ENCODE peak calls at places on chromosomes 16 and 17, in five cellular contexts. A, S, Z, H and Y are unnamed samples.

GRCh38 chr16:9055661-9056060 is 35.8 kb upstream of the HAPSTR1 start:
- DNase-seq in H (no peak), S (no peak), A (peak), Z (no peak), Y (peak)

GRCh38 chr17:5619088-5619740 is 34.9 kb upstream of the NLRP1 start:
- DNase-seq in H (no peak), Z (no peak), A (no peak), S (no peak), Y (no peak)

GRCh38 chr17:35766903-35767510 is 6.3 kb downstream of the C17orf50 start:
- DNase-seq in Z (no peak), H (no peak), A (no peak), S (peak), Y (peak)

GRCh38 chr16:10622036-10622921 is 41.9 kb upstream of the EMP2 start:
- DNase-seq in A (no peak), Z (peak), H (no peak), S (no peak), Y (no peak)

GRCh38 chr16:71870818-71871217 is 13.2 kb downstream of the ZNF821 start:
- DNase-seq in Z (no peak), H (no peak), A (no peak), S (no peak), Y (no peak)

GRCh38 chr16:89442990-89443726 is 47.2 kb downstream of the ANKRD11 start:
- DNase-seq in S (peak), Z (peak), H (peak), A (peak), Y (peak)

GRCh38 chr16:27773344-27773743 is 223.4 kb downstream of the KATNIP start:
- DNase-seq in S (no peak), H (no peak), Z (no peak), A (no peak), Y (no peak)

GRCh38 chr16:85376292-85377095 is 236.6 kb upstream of the GSE1 start:
- DNase-seq in Z (no peak), H (no peak), A (peak), S (no peak), Y (no peak)

GRCh38 chr16:77273815-77274214 is 74.6 kb downstream of the SYCE1L start:
- DNase-seq in S (no peak), A (peak), H (peak), Z (no peak), Y (peak)

GRCh38 chr17:80105762-80106161 is 4.4 kb downstream of the GAA start:
- DNase-seq in A (no peak), S (no peak), H (no peak), Z (no peak), Y (peak)

GRCh38 chr16:10256855-10257641 is 74.8 kb upstream of the GRIN2A start:
- DNase-seq in A (peak), Z (no peak), H (peak), S (peak), Y (peak)

GRCh38 chr16:8720080-8720966 is 45.9 kb downstream of the ABAT start:
- DNase-seq in H (peak), A (peak), Z (no peak), S (no peak), Y (peak)

GRCh38 chr16:47359478-47359877 is 101.4 kb downstream of the ITFG1 start:
- DNase-seq in S (no peak), H (no peak), Z (no peak), A (no peak), Y (peak)

GRCh38 chr17:27244481-27245223 is 49.3 kb upstream of the WSB1 start:
- DNase-seq in A (peak), Z (peak), S (peak), H (peak), Y (peak)

GRCh38 chr16:83470406-83470805 is 337.4 kb upstream of the HSBP1 start:
- DNase-seq in A (peak), Z (no peak), S (no peak), H (peak), Y (peak)

GRCh38 chr17:36808181-36808661 is 129.1 kb upstream of the LHX1 start:
- DNase-seq in H (no peak), A (peak), Z (no peak), S (no peak), Y (peak)

GRCh38 chr16:88685156-88686061 is 898 bp downstream of the SNAI3 start:
- DNase-seq in Z (no peak), H (no peak), A (peak), S (peak), Y (peak)

GRCh38 chr16:30609002-30609927 is 924 bp downstream of the ZNF689 start:
- DNase-seq in H (no peak), A (peak), Z (peak), S (no peak), Y (peak)

GRCh38 chr16:63135069-63135468 is 1098.8 kb upstream of the CDH8 start:
- DNase-seq in A (no peak), Z (no peak), S (no peak), H (no peak), Y (no peak)

GRCh38 chr16:87806608-87807546 is 41.1 kb upstream of the KLHDC4 start:
- DNase-seq in H (peak), S (peak), A (peak), Z (peak), Y (peak)

GRCh38 chr16:2966803-2967184 is 2.4 kb upstream of the PAQR4 start:
- DNase-seq in Z (no peak), A (no peak), H (no peak), S (no peak), Y (peak)

GRCh38 chr17:20908373-20909273 is 134.2 kb downstream of the USP22 start:
- DNase-seq in S (peak), Z (peak), A (peak), H (peak), Y (peak)

GRCh38 chr17:21134559-21134958 is 7.8 kb downstream of the DHRS7B start:
- DNase-seq in H (no peak), Z (no peak), A (no peak), S (no peak), Y (no peak)

GRCh38 chr17:77235370-77236080 is 94.8 kb downstream of the SEC14L1 start:
- DNase-seq in A (peak), Z (peak), S (no peak), H (peak), Y (peak)
- H3K4me3 ChIP-seq in A (no peak), Z (no peak), S (no peak), H (peak), Y (peak)

GRCh38 chr16:20320178-20320577 is 7.1 kb downstream of the GP2 start:
- DNase-seq in Z (no peak), H (no peak), S (no peak), A (no peak), Y (no peak)

GRCh38 chr16:20323591-20324117 is 3.7 kb downstream of the GP2 start:
- DNase-seq in Z (no peak), A (no peak), H (no peak), S (no peak), Y (no peak)

GRCh38 chr16:20322696-20323095 is 4.6 kb downstream of the GP2 start:
- DNase-seq in Z (no peak), S (no peak), A (no peak), H (no peak), Y (no peak)

GRCh38 chr16:20320592-20320991 is 6.7 kb downstream of the GP2 start:
- DNase-seq in Z (no peak), H (no peak), A (no peak), S (no peak), Y (no peak)

DNA sequence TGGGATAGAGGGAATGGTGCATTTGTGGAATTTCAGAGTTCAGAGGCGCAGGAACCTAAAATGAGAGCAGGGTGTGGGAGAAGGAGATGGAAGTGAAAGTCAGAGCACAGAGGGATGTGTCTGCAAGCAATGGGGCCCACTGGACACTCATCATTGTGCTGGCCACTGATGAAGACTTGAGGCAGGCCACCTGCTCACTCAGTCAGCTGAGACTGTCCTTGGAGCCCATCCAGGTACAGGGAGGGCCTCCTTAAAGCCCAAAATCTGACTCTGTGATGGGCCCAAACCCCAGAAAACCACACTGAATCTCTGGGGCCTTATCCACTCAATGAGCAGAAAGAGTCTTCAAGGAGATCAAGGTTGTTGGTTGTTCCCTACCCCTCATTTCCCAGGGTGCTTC is 5.6 kb downstream of the GP2 start:
- DNase-seq in H (no peak), S (no peak), A (no peak), Z (no peak), Y (no peak)
- H3K4me3 ChIP-seq in H (no peak), S (no peak), A (no peak), Z (no peak), Y (no peak)

GRCh38 chr17:68955181-68955841 is at the start of gene ABCA8:
- DNase-seq in S (peak), H (no peak), Z (no peak), A (peak), Y (peak)
- H3K4me3 ChIP-seq in S (no peak), H (peak), Z (no peak), A (no peak), Y (peak)

DNA sequence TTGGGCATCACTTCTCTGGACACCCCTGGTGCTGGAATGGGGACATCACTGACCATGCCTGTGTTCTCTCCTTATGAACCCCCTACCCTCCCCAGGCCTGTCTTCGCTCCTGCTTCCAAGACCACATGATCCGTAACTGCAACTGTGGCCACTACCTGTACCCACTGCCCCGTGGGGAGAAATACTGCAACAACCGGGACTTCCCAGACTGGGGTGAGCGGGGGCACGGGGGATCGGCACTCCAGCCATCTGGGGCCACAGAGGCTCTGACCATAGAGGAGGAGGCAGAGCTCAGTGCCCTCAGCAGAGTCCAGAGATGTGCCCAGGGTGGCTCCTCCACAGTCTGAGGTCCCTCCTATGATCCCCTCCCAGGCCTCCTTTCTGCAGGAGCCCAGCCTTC is 73.5 kb downstream of the SCNN1B start:
- DNase-seq in Z (no peak), H (no peak), A (no peak), S (no peak), Y (no peak)
- H3K4me3 ChIP-seq in Z (no peak), H (no peak), A (no peak), S (no peak), Y (no peak)

DNA sequence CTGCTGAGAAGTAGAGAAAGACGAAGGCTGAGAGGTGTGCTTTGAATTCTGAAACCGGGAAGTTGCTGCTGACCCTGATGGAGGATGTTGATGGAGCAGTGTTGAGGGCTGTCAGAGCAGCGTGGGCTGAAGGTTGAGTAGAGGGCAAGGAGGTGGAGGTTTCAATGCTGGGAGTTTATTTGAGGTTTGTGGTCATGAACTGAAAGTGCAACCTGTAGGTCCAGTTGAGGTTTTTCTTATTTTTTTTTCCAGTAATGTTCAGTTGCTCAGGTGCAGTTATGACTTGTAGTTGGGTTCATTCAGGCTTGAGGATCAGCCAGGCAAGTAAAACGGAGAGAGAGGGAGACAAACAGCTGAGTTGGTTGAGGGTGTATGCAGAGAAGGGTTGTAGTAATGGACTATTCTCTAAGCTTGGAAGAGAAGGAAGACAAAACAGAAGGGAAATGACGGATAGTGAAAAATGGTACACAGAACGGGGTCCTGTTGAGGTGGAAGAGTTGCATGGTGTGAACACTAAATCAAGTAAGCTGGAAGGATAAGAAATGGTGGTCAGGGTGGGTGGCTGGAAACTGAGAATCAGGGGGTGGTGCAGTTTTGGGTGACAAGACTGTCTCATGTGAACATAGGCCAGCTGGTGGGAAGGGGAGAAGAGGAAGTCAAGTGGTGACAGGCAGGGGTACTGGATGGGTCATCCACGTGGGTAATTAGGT is 8.7 kb upstream of the UBE2G1 start:
- DNase-seq in H (no peak), S (no peak), Z (no peak), A (no peak), Y (no peak)
- H3K4me3 ChIP-seq in H (no peak), S (no peak), Z (no peak), A (no peak), Y (no peak)

GRCh38 chr17:12664894-12665262 is 812 bp upstream of the MYOCD start:
- DNase-seq in A (no peak), H (no peak), Z (no peak), S (no peak), Y (no peak)

GRCh38 chr17:12664252-12664651 is 1.4 kb upstream of the MYOCD start:
- DNase-seq in A (no peak), H (no peak), S (no peak), Z (no peak), Y (no peak)

GRCh38 chr17:12666718-12667117 is 1.0 kb downstream of the MYOCD start:
- DNase-seq in Z (no peak), A (no peak), H (no peak), S (no peak), Y (no peak)

GRCh38 chr17:12667299-12667958 is 1.7 kb downstream of the MYOCD start:
- DNase-seq in H (peak), S (peak), A (peak), Z (no peak), Y (peak)

DNA sequence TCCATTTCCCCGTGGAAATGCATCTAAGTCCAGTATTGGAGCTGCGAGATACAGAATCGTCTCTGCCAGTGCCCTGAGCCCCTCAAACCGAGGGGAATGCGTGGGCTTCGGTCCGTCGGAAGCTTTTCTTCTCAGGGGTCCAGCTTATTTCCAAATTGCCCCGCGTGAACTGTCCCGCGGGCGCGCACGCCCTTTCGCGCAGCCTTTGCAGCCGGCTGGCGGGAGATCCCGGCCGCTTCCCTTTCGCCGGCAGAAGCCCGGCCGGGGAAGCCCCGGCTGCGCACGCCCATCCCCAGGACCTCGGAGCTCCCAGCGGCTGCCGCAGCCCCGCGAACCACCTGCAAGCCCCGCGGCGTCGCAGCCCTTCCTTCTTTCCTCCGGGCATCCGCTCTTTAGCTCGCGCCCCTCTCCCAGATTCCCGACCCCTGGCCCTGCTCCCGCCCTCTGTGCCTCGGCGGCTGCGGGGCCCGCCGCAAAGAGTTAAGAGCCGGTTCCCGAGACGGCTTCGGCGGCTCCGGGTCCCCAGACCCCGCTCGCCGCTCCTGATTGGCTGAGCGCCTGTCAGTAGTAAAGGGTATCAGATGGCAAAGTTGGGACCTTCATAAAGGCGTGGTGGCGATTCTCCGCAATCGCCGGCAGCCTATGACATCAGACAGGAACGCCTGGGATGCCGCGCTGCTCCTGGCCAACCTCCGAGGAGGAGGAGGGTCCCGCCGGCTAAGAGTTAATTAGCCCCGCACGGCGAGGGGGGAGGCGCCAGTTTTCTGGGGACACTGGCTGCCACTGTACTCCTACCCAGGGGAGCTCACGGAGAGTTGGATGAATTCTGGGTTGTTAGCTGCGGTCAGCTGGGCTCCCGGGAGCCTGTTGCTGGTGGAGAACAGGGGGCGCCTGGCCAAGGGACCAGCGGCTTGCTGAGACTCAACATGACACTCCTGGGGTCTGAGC is at the start of gene MYOCD:
- DNase-seq in Z (no peak), A (peak), H (no peak), S (peak), Y (peak)
- H3K4me3 ChIP-seq in Z (no peak), A (peak), H (peak), S (peak), Y (peak)

GRCh38 chr17:81691196-81691595 is 7.4 kb downstream of the HGS start:
- DNase-seq in H (no peak), S (no peak), Z (no peak), A (no peak), Y (no peak)
- H3K4me3 ChIP-seq in H (no peak), S (no peak), Z (no peak), A (no peak), Y (no peak)

GRCh38 chr16:80993293-80993691 is 13.4 kb downstream of the CMC2 start:
- DNase-seq in A (peak), H (peak), S (peak), Z (no peak), Y (peak)
- H3K4me3 ChIP-seq in A (no peak), H (peak), S (peak), Z (no peak), Y (peak)

GRCh38 chr17:48809182-48809581 is 7.8 kb downstream of the TTLL6 start:
- DNase-seq in S (peak), Z (peak), H (no peak), A (no peak), Y (no peak)

GRCh38 chr17:48799069-48799710 is 17.8 kb downstream of the TTLL6 start:
- DNase-seq in Z (no peak), H (no peak), A (no peak), S (peak), Y (no peak)

GRCh38 chr17:48800626-48801217 is 16.3 kb downstream of the TTLL6 start:
- DNase-seq in Z (no peak), S (no peak), H (no peak), A (no peak), Y (peak)

GRCh38 chr17:48804936-48805411 is 12.1 kb downstream of the TTLL6 start:
- DNase-seq in S (peak), A (peak), Z (peak), H (no peak), Y (peak)
- H3K4me3 ChIP-seq in S (no peak), A (no peak), Z (no peak), H (no peak), Y (no peak)

DNA sequence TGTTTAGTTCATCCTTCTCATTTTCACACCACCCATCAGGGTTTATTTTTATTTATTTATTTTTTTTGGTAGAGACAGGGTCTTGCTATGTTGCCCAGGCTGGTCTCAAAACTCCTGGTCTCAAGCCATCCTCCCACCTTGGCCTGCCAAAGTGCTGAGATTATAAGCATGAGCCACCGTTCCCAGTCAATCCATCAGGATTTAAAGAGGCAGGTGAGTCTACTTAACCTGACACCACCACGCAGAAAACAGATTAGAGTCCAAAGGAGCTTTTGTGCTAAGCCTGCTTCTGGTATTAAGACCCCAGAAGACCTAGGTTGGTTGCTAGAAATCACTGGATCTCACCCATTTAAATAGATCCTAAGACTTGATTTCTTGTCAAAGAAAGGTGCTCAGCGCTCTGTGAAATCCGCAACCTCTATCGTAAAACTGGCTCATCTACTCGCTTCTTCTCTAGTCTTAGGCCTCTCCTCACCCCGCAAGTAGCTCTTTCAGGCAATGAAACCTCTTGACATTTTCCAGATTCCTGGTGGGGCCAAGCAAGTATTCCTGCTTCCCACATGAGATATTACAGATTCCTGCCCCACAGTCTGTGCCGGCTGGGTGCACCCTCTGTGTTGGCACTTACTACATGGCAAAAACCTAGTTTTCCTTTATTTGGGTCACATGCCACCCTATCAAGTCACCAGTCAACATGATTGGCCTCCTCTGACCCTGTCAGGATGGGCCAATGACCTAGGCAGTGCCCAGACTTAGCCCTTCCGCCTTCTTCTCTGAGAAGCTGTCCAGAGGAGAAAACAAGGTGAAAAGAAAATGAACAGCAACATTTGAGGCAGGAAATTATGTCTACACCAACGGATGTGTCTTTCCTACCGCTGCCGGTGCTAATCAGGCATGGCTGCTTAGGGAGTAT is 9.0 kb downstream of the PITPNA start:
- DNase-seq in A (no peak), H (no peak), S (no peak), Z (no peak), Y (no peak)
- H3K4me3 ChIP-seq in A (no peak), H (no peak), S (no peak), Z (no peak), Y (no peak)